ENCODE peak calls at places on chromosomes 6 and 20, in eight cellular contexts. E is stimulated activated CD4-positive, alpha-beta T cell treated with anti-CD3 and anti-CD28 coated beads, Interleukin-12 subunit alpha, Interleukin-12 subunit beta, amount 100 ng/mL, for 4 hours; U is EL; K is HT-29; P is right lobe of liver; X is nephron progenitor cell; N is GM23248; B is CD4-positive, alpha-beta T cell. C is an unnamed sample.
A peak's percentile ranks its signal among the peaks of the same experiment; 100 is the strongest.

GRCh38 chr6:169035381-169036280 is 218.0 kb downstream of the THBS2 start:
- DNase-seq in E (no peak), U (peak; percentile 75), K (no peak), P (no peak), X (no peak), N (peak; percentile 88), B (no peak), C (no peak)

GRCh38 chr6:108581237-108581931 is 20.7 kb downstream of the FOXO3 start:
- DNase-seq in E (no peak), U (peak; percentile 81), K (no peak), P (peak; percentile 34), X (no peak), N (peak; percentile 77), B (no peak), C (no peak)

GRCh38 chr20:16563066-16563806 is 10.0 kb downstream of the KIF16B start:
- DNase-seq in E (no peak), U (no peak), K (no peak), P (no peak), X (no peak), N (no peak), B (no peak), C (no peak)

GRCh38 chr6:33312361-33313104 is 1.3 kb downstream of the TAPBP start:
- DNase-seq in E (peak; percentile 74), U (peak; percentile 69), K (peak; percentile 78), P (peak; percentile 78), X (peak; percentile 49), N (peak; percentile 86), B (peak; percentile 77), C (peak; percentile 77)

GRCh38 chr6:101396552-101397173 is 3.2 kb downstream of the GRIK2 start:
- DNase-seq in E (peak; percentile 18), U (peak; percentile 61), K (peak; percentile 83), P (peak; percentile 58), X (peak; percentile 94), N (peak; percentile 54), B (peak; percentile 3), C (no peak)

GRCh38 chr20:32731882-32732266 is 11.4 kb downstream of the COMMD7 start:
- DNase-seq in E (no peak), U (peak; percentile 31), K (no peak), P (peak; percentile 74), X (no peak), N (peak; percentile 12), B (no peak), C (no peak)

GRCh38 chr20:308427-309038 is 11.2 kb downstream of the ZCCHC3 start:
- DNase-seq in E (no peak), U (no peak), K (no peak), P (no peak), X (no peak), N (no peak), B (no peak), C (no peak)

GRCh38 chr20:24277196-24277595 is 192.2 kb upstream of the SYNDIG1 start:
- DNase-seq in E (no peak), U (no peak), K (no peak), P (no peak), X (peak; percentile 9), N (no peak), B (no peak), C (no peak)

GRCh38 chr6:41184761-41185160 is 16.2 kb downstream of the TREML2 start:
- DNase-seq in E (no peak), U (no peak), K (no peak), P (no peak), X (no peak), N (no peak), B (no peak), C (no peak)

GRCh38 chr6:84280030-84280429 is 52.6 kb upstream of the CEP162 start:
- DNase-seq in E (no peak), U (peak; percentile 55), K (no peak), P (no peak), X (no peak), N (peak; percentile 91), B (no peak), C (no peak)